ENCODE peak calls at places on chromosome 4, in five cellular contexts. One of them, this sample, is unnamed.
A peak's percentile ranks its signal among the peaks of the same experiment; 100 is the strongest.

GRCh38 chr4:72629540-72629939 is 60.5 kb upstream of the ADAMTS3 start:
- DNase-seq in hepatocyte: no peak
- DNase-seq in neural progenitor cell: no peak
- DNase-seq in astrocyte: peak; percentile 38
- DNase-seq in endothelial cell of umbilical vein: no peak
- DNase-seq in this sample: peak; percentile 67

GRCh38 chr4:127641524-127641923 is 8.8 kb downstream of the INTU start:
- DNase-seq in hepatocyte: no peak
- DNase-seq in endothelial cell of umbilical vein: no peak
- DNase-seq in astrocyte: no peak
- DNase-seq in neural progenitor cell: no peak
- DNase-seq in this sample: no peak

GRCh38 chr4:89158884-89159503 is 47.7 kb downstream of the TIGD2 start:
- DNase-seq in hepatocyte: peak; percentile 37
- DNase-seq in neural progenitor cell: peak; percentile 30
- DNase-seq in astrocyte: peak; percentile 18
- DNase-seq in endothelial cell of umbilical vein: peak; percentile 77
- DNase-seq in this sample: peak; percentile 35

GRCh38 chr4:159443975-159444374 is 341.1 kb downstream of the RAPGEF2 start:
- DNase-seq in neural progenitor cell: no peak
- DNase-seq in hepatocyte: no peak
- DNase-seq in endothelial cell of umbilical vein: no peak
- DNase-seq in astrocyte: no peak
- DNase-seq in this sample: no peak

GRCh38 chr4:142248946-142249345 is 597.2 kb downstream of the INPP4B start:
- DNase-seq in endothelial cell of umbilical vein: no peak
- DNase-seq in astrocyte: peak; percentile 73
- DNase-seq in hepatocyte: no peak
- DNase-seq in neural progenitor cell: no peak
- DNase-seq in this sample: peak; percentile 64

GRCh38 chr4:41963105-41963504 is 18.5 kb upstream of the DCAF4L1 start:
- DNase-seq in endothelial cell of umbilical vein: peak; percentile 26
- DNase-seq in hepatocyte: peak; percentile 24
- DNase-seq in astrocyte: peak; percentile 5
- DNase-seq in neural progenitor cell: peak; percentile 29
- DNase-seq in this sample: no peak

GRCh38 chr4:55439023-55439422 is 43.3 kb downstream of the TMEM165 start:
- DNase-seq in hepatocyte: no peak
- DNase-seq in neural progenitor cell: no peak
- DNase-seq in astrocyte: no peak
- DNase-seq in endothelial cell of umbilical vein: no peak
- DNase-seq in this sample: no peak

GRCh38 chr4:151717909-151718613 is 42.7 kb downstream of the GATB start:
- DNase-seq in neural progenitor cell: no peak
- DNase-seq in astrocyte: no peak
- DNase-seq in hepatocyte: no peak
- DNase-seq in endothelial cell of umbilical vein: no peak
- DNase-seq in this sample: no peak

GRCh38 chr4:147799986-147800555 is 68.2 kb downstream of the ARHGAP10 start:
- DNase-seq in astrocyte: peak; percentile 36
- DNase-seq in hepatocyte: no peak
- DNase-seq in endothelial cell of umbilical vein: no peak
- DNase-seq in neural progenitor cell: peak; percentile 33
- DNase-seq in this sample: no peak

GRCh38 chr4:1033840-1034551 is 22.6 kb downstream of the FGFRL1 start:
- DNase-seq in endothelial cell of umbilical vein: peak; percentile 39
- DNase-seq in neural progenitor cell: no peak
- DNase-seq in hepatocyte: no peak
- DNase-seq in astrocyte: peak; percentile 66
- DNase-seq in this sample: no peak

GRCh38 chr4:171532968-171533367 is 280.2 kb upstream of the GALNTL6 start:
- DNase-seq in hepatocyte: no peak
- DNase-seq in astrocyte: no peak
- DNase-seq in neural progenitor cell: no peak
- DNase-seq in endothelial cell of umbilical vein: no peak
- DNase-seq in this sample: no peak

GRCh38 chr4:98113005-98113404 is 30.3 kb downstream of the STPG2 start:
- DNase-seq in neural progenitor cell: peak; percentile 69
- DNase-seq in hepatocyte: peak; percentile 60
- DNase-seq in astrocyte: peak; percentile 11
- DNase-seq in endothelial cell of umbilical vein: peak; percentile 7
- DNase-seq in this sample: peak; percentile 17

GRCh38 chr4:16067515-16067914 is 16.3 kb downstream of the PROM1 start:
- DNase-seq in astrocyte: peak; percentile 17
- DNase-seq in hepatocyte: no peak
- DNase-seq in endothelial cell of umbilical vein: no peak
- DNase-seq in neural progenitor cell: no peak
- DNase-seq in this sample: peak; percentile 68

GRCh38 chr4:123977623-123978022 is 581.0 kb downstream of the SPRY1 start:
- DNase-seq in hepatocyte: peak; percentile 41
- DNase-seq in neural progenitor cell: peak; percentile 64
- DNase-seq in endothelial cell of umbilical vein: peak; percentile 53
- DNase-seq in astrocyte: peak; percentile 60
- DNase-seq in this sample: no peak

GRCh38 chr4:84099591-84099990 is 399.5 kb downstream of the NKX6-1 start:
- DNase-seq in endothelial cell of umbilical vein: no peak
- DNase-seq in neural progenitor cell: no peak
- DNase-seq in astrocyte: peak; percentile 26
- DNase-seq in hepatocyte: no peak
- DNase-seq in this sample: no peak

GRCh38 chr4:126775485-126776106 is 857.2 kb upstream of the INTU start:
- DNase-seq in endothelial cell of umbilical vein: no peak
- DNase-seq in hepatocyte: no peak
- DNase-seq in astrocyte: no peak
- DNase-seq in neural progenitor cell: no peak
- DNase-seq in this sample: no peak

GRCh38 chr4:27087306-27088045 is 226.8 kb downstream of the STIM2 start:
- DNase-seq in hepatocyte: no peak
- DNase-seq in astrocyte: no peak
- DNase-seq in endothelial cell of umbilical vein: no peak
- DNase-seq in neural progenitor cell: no peak
- DNase-seq in this sample: no peak

GRCh38 chr4:176185068-176185467 is 10.3 kb downstream of the SPATA4 start:
- DNase-seq in endothelial cell of umbilical vein: no peak
- DNase-seq in neural progenitor cell: no peak
- DNase-seq in astrocyte: peak; percentile 71
- DNase-seq in hepatocyte: no peak
- DNase-seq in this sample: peak; percentile 66

GRCh38 chr4:102388636-102389035 is 43.4 kb upstream of the SLC39A8 start:
- DNase-seq in endothelial cell of umbilical vein: no peak
- DNase-seq in astrocyte: peak; percentile 56
- DNase-seq in neural progenitor cell: no peak
- DNase-seq in hepatocyte: no peak
- DNase-seq in this sample: peak; percentile 35

GRCh38 chr4:154807042-154807630 is 26.1 kb downstream of the RBM46 start:
- DNase-seq in hepatocyte: peak; percentile 56
- DNase-seq in astrocyte: peak; percentile 19
- DNase-seq in neural progenitor cell: peak; percentile 4
- DNase-seq in endothelial cell of umbilical vein: peak; percentile 61
- DNase-seq in this sample: peak; percentile 38
- TF ChIP-seq CTCF in hepatocyte: peak; percentile 89
- TF ChIP-seq CTCF in astrocyte: peak; percentile 64
- TF ChIP-seq CTCF in neural progenitor cell: peak; percentile 47
- TF ChIP-seq CTCF in endothelial cell of umbilical vein: peak; percentile 53
- TF ChIP-seq CTCF in this sample: peak; percentile 76

DNA sequence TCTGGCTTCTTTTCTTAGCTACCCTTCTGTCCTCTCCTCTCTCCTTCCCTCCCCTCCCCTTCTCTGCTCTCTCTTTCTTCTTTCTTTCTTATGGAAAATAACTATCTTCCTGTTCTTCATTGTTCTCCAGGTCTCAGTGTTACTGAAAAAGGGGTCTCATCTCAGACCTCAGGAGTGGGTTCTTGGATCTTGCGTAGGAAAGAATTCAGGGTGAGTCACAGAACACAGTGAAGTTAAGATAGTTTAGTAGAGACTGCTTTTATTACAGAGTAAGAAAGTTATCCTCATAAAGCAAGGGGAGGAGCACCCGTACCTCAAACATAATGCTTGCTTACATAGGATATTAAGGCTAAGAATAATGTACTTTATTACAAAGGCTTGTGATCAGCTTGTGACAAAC is 31.8 kb upstream of the CWH43 start:
- DNase-seq in neural progenitor cell: no peak
- DNase-seq in endothelial cell of umbilical vein: no peak
- DNase-seq in astrocyte: peak; percentile 58
- DNase-seq in hepatocyte: no peak
- DNase-seq in this sample: no peak
- H2AFZ ChIP-seq in neural progenitor cell: peak overlapping the region; percentile 69
- H2AFZ ChIP-seq in endothelial cell of umbilical vein: no peak overlapping the region
- H2AFZ ChIP-seq in astrocyte: peak overlapping the region; percentile 33
- H2AFZ ChIP-seq in hepatocyte: no peak overlapping the region
- H2AFZ ChIP-seq in this sample: peak overlapping the region; percentile 78

GRCh38 chr4:40330536-40330935 is 4.6 kb upstream of the CHRNA9 start:
- DNase-seq in hepatocyte: no peak
- DNase-seq in endothelial cell of umbilical vein: peak; percentile 47
- DNase-seq in astrocyte: no peak
- DNase-seq in neural progenitor cell: no peak
- DNase-seq in this sample: no peak
- H3K27ac ChIP-seq in hepatocyte: no peak overlapping the region
- H3K27ac ChIP-seq in endothelial cell of umbilical vein: no peak overlapping the region
- H3K27ac ChIP-seq in astrocyte: no peak overlapping the region
- H3K27ac ChIP-seq in neural progenitor cell: no peak overlapping the region
- H3K27ac ChIP-seq in this sample: no peak overlapping the region

GRCh38 chr4:165331316-165331715 is 3.8 kb downstream of the MSMO1 start:
- DNase-seq in astrocyte: no peak
- DNase-seq in hepatocyte: no peak
- DNase-seq in endothelial cell of umbilical vein: no peak
- DNase-seq in neural progenitor cell: no peak
- DNase-seq in this sample: no peak

GRCh38 chr4:165331823-165332222 is 4.4 kb downstream of the MSMO1 start:
- DNase-seq in hepatocyte: no peak
- DNase-seq in astrocyte: no peak
- DNase-seq in neural progenitor cell: peak; percentile 34
- DNase-seq in endothelial cell of umbilical vein: no peak
- DNase-seq in this sample: no peak

GRCh38 chr4:165330666-165331065 is 3.2 kb downstream of the MSMO1 start:
- DNase-seq in astrocyte: no peak
- DNase-seq in neural progenitor cell: no peak
- DNase-seq in hepatocyte: no peak
- DNase-seq in endothelial cell of umbilical vein: no peak
- DNase-seq in this sample: no peak

GRCh38 chr4:165330071-165330470 is 2.6 kb downstream of the MSMO1 start:
- DNase-seq in astrocyte: no peak
- DNase-seq in neural progenitor cell: no peak
- DNase-seq in endothelial cell of umbilical vein: no peak
- DNase-seq in hepatocyte: no peak
- DNase-seq in this sample: no peak

DNA sequence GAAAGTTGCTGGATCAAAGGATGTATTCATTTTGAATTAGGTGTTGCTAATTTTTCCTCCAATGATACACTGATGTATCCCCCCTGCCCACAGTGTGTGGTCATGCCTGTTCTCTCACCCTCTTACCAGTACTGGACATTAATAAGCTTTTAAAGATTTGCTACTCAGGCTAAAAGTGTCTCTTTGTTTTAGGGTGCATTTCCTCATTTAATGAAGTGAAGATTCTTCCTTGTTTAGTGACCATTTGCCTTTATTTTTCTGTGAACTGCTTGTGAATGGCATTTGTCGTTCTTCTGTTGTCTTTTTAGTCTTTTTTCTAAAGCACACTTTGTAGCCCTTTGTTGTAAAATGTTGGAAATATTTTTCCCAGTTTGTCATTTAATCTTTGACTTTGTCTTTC is 5.0 kb downstream of the MSMO1 start:
- DNase-seq in hepatocyte: no peak
- DNase-seq in astrocyte: no peak
- DNase-seq in endothelial cell of umbilical vein: no peak
- DNase-seq in neural progenitor cell: no peak
- DNase-seq in this sample: no peak
- TF ChIP-seq CTCF in hepatocyte: no peak
- TF ChIP-seq CTCF in astrocyte: no peak
- TF ChIP-seq CTCF in endothelial cell of umbilical vein: no peak
- TF ChIP-seq CTCF in neural progenitor cell: no peak
- TF ChIP-seq CTCF in this sample: no peak

GRCh38 chr4:5753766-5754528 is 42.9 kb downstream of the EVC start:
- DNase-seq in neural progenitor cell: no peak
- DNase-seq in endothelial cell of umbilical vein: peak; percentile 95
- DNase-seq in hepatocyte: peak; percentile 19
- DNase-seq in astrocyte: peak; percentile 89
- DNase-seq in this sample: peak; percentile 57

GRCh38 chr4:5751073-5751917 is 40.3 kb downstream of the EVC start:
- DNase-seq in endothelial cell of umbilical vein: no peak
- DNase-seq in hepatocyte: peak; percentile 35
- DNase-seq in astrocyte: peak; percentile 45
- DNase-seq in neural progenitor cell: no peak
- DNase-seq in this sample: no peak

GRCh38 chr4:5752803-5753184 is 41.8 kb downstream of the EVC start:
- DNase-seq in neural progenitor cell: no peak
- DNase-seq in astrocyte: no peak
- DNase-seq in endothelial cell of umbilical vein: no peak
- DNase-seq in hepatocyte: no peak
- DNase-seq in this sample: no peak

GRCh38 chr4:5753366-5753765 is 42.4 kb downstream of the EVC start:
- DNase-seq in endothelial cell of umbilical vein: no peak
- DNase-seq in astrocyte: no peak
- DNase-seq in neural progenitor cell: no peak
- DNase-seq in hepatocyte: no peak
- DNase-seq in this sample: no peak

DNA sequence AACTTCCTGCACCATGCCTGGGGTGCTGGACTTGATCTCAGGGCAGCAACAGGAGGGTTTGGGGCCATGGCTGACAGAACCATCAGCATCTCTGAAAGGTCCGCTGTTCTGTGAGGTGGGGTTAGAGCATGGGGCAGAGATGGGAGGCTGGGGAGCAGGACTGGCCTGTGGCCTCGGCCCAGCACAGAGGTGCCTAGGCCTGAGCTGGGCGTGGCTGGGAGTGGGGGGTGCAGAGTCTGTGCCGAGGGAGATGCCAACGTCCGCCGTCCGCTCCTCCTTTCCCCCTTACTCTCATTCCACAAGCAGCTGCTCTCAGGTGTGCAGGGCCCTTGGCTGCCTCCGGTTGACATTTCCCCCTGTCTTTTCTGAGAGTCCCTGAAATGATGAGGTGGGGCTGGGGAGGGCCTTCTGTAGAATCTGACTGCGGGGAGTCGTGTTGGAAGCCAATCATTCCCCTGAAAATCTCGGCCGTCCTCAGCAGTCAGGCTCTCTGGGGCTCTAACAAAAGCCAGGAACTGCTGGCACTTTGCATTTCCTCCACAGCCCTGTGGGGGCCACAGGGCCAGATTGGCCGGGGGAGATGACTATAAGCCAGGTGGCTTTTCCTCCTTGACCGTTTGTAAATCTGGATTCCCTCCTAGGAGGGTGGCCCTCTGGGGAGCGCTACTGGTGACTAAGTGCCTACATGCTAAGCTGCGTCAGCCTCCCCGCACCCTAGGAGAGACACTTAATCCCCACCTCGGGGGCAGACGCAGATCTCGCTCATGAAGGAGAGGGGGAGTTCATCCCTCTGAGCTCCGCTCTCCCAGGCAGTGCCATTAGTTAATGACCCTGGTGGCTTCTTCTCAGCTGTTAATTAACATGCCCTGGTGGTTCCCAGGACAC is 41.2 kb downstream of the EVC start:
- DNase-seq in endothelial cell of umbilical vein: peak; percentile 59
- DNase-seq in astrocyte: peak; percentile 63
- DNase-seq in hepatocyte: peak; percentile 35
- DNase-seq in neural progenitor cell: peak; percentile 58
- DNase-seq in this sample: no peak
- H2AFZ ChIP-seq in endothelial cell of umbilical vein: no peak overlapping the region
- H2AFZ ChIP-seq in astrocyte: no peak overlapping the region
- H2AFZ ChIP-seq in hepatocyte: no peak overlapping the region
- H2AFZ ChIP-seq in neural progenitor cell: no peak overlapping the region
- H2AFZ ChIP-seq in this sample: no peak overlapping the region

GRCh38 chr4:87659247-87659931 is 9.3 kb downstream of the DMP1 start:
- DNase-seq in astrocyte: peak; percentile 16
- DNase-seq in neural progenitor cell: no peak
- DNase-seq in endothelial cell of umbilical vein: peak; percentile 70
- DNase-seq in hepatocyte: peak; percentile 15
- DNase-seq in this sample: peak; percentile 61
- H3K27ac ChIP-seq in astrocyte: no peak overlapping the region
- H3K27ac ChIP-seq in neural progenitor cell: no peak overlapping the region
- H3K27ac ChIP-seq in endothelial cell of umbilical vein: peak overlapping the region; percentile 93
- H3K27ac ChIP-seq in hepatocyte: no peak overlapping the region
- H3K27ac ChIP-seq in this sample: peak overlapping the region; percentile 55